ENCODE peak calls at places on chromosomes 2 and 18, in eight cellular contexts. Y, A, G, M, K, R, V and N are unnamed samples.

GRCh38 chr2:165114345-165114943 is 89.4 kb downstream of the SCN3A start:
- DNase-seq in A (no peak), K (no peak), G (no peak), V (no peak), R (no peak), Y (no peak), M (peak; percentile 77), N (no peak)

GRCh38 chr2:118644190-118644589 is 203.3 kb downstream of the EN1 start:
- DNase-seq in M (no peak), R (no peak), A (no peak), G (peak; percentile 14), K (no peak), V (no peak), Y (no peak), N (no peak)

GRCh38 chr2:161427413-161428239 is 11.5 kb downstream of the TBR1 start:
- DNase-seq in A (no peak), M (no peak), K (no peak), G (peak; percentile 64), Y (no peak), R (no peak), V (no peak), N (no peak)

GRCh38 chr18:3350566-3351527 is 88.9 kb downstream of the MYL12B start:
- DNase-seq in R (no peak), K (no peak), G (no peak), Y (no peak), V (no peak), M (peak; percentile 95), A (no peak), N (no peak)

GRCh38 chr2:124822516-124822915 is 797.4 kb downstream of the CNTNAP5 start:
- DNase-seq in Y (no peak), G (no peak), K (no peak), V (no peak), R (no peak), M (no peak), A (no peak), N (no peak)

GRCh38 chr2:72895759-72896281 is 8.6 kb downstream of the SPR start:
- DNase-seq in Y (peak; percentile 50), A (no peak), V (peak; percentile 21), R (no peak), K (no peak), M (peak; percentile 60), G (no peak), N (peak; percentile 65)

GRCh38 chr2:118584877-118585276 is 262.6 kb downstream of the EN1 start:
- DNase-seq in K (no peak), Y (no peak), G (no peak), M (no peak), V (no peak), A (no peak), R (no peak), N (no peak)

GRCh38 chr2:158553257-158553656 is 96.5 kb downstream of the PKP4 start:
- DNase-seq in Y (no peak), V (no peak), G (no peak), K (no peak), M (no peak), A (no peak), R (no peak), N (no peak)

GRCh38 chr18:74241426-74241825 is 50.3 kb downstream of the CYB5A start:
- DNase-seq in A (no peak), K (no peak), V (no peak), Y (no peak), G (no peak), M (no peak), R (no peak), N (no peak)

GRCh38 chr2:128797533-128797932 is 478.9 kb upstream of the HS6ST1 start:
- DNase-seq in K (no peak), M (no peak), R (no peak), Y (no peak), V (no peak), G (no peak), A (no peak), N (no peak)

GRCh38 chr2:241886840-241887447 is 17.4 kb downstream of the RTP5 start:
- DNase-seq in Y (no peak), A (no peak), G (no peak), K (no peak), R (no peak), M (no peak), V (no peak), N (no peak)

GRCh38 chr18:47263828-47264314 is 12.4 kb upstream of the SKOR2 start:
- DNase-seq in A (no peak), R (no peak), V (no peak), G (peak; percentile 56), Y (no peak), M (no peak), K (no peak), N (no peak)

GRCh38 chr2:239313251-239313650 is 87.6 kb downstream of the HDAC4 start:
- DNase-seq in A (no peak), R (peak; percentile 37), V (no peak), Y (peak; percentile 9), M (no peak), G (no peak), K (no peak), N (no peak)

GRCh38 chr18:29779096-29779495 is 1263.4 kb downstream of the DSC3 start:
- DNase-seq in K (no peak), G (no peak), R (no peak), V (no peak), Y (no peak), M (peak; percentile 4), A (no peak), N (no peak)

GRCh38 chr18:9866627-9867453 is 18.9 kb upstream of the TXNDC2 start:
- DNase-seq in V (no peak), R (peak; percentile 42), A (no peak), G (no peak), K (no peak), M (peak; percentile 73), Y (peak; percentile 57), N (no peak)

GRCh38 chr2:151987484-151987883 is 111.4 kb downstream of the CACNB4 start:
- DNase-seq in G (no peak), V (no peak), M (no peak), R (no peak), K (no peak), Y (no peak), A (no peak), N (no peak)

GRCh38 chr2:151981886-151982285 is 117.0 kb downstream of the CACNB4 start:
- DNase-seq in A (no peak), K (no peak), R (no peak), V (no peak), M (no peak), Y (no peak), G (no peak), N (no peak)

GRCh38 chr2:151979694-151980093 is 119.2 kb downstream of the CACNB4 start:
- DNase-seq in Y (no peak), M (peak; percentile 6), R (no peak), G (no peak), K (no peak), A (no peak), V (no peak), N (no peak)

GRCh38 chr2:151989378-151989777 is 109.5 kb downstream of the CACNB4 start:
- DNase-seq in K (no peak), G (no peak), R (no peak), V (no peak), M (no peak), Y (no peak), A (no peak), N (no peak)

GRCh38 chr2:151984424-151984823 is 114.4 kb downstream of the CACNB4 start:
- DNase-seq in R (no peak), A (no peak), G (no peak), M (no peak), V (no peak), Y (no peak), K (no peak), N (no peak)
- H3K4me3 ChIP-seq in R (no peak overlapping the region), A (no peak overlapping the region), G (no peak overlapping the region), M (no peak overlapping the region), V (no peak overlapping the region), Y (no peak overlapping the region), K (no peak overlapping the region), N (no peak overlapping the region)

GRCh38 chr2:230919681-230920080 is 5.4 kb downstream of the GPR55 start:
- DNase-seq in Y (no peak), R (no peak), A (no peak), V (no peak), M (no peak), G (no peak), K (no peak), N (no peak)

GRCh38 chr2:230922951-230923717 is 1.9 kb downstream of the GPR55 start:
- DNase-seq in M (no peak), V (no peak), K (no peak), A (no peak), G (no peak), R (peak; percentile 29), Y (no peak), N (no peak)

GRCh38 chr2:230921806-230922595 is 3.0 kb downstream of the GPR55 start:
- DNase-seq in R (peak; percentile 23), K (no peak), A (no peak), Y (no peak), G (no peak), V (no peak), M (no peak), N (no peak)

GRCh38 chr2:230919240-230919639 is 5.8 kb downstream of the GPR55 start:
- DNase-seq in G (no peak), V (no peak), M (no peak), K (no peak), R (no peak), Y (no peak), A (no peak), N (no peak)

GRCh38 chr2:230920167-230920566 is 4.9 kb downstream of the GPR55 start:
- DNase-seq in G (no peak), K (no peak), R (no peak), Y (no peak), M (no peak), A (no peak), V (no peak), N (no peak)
- H3K4me3 ChIP-seq in G (no peak overlapping the region), K (no peak overlapping the region), R (no peak overlapping the region), Y (no peak overlapping the region), M (no peak overlapping the region), A (no peak overlapping the region), V (no peak overlapping the region), N (no peak overlapping the region)

DNA sequence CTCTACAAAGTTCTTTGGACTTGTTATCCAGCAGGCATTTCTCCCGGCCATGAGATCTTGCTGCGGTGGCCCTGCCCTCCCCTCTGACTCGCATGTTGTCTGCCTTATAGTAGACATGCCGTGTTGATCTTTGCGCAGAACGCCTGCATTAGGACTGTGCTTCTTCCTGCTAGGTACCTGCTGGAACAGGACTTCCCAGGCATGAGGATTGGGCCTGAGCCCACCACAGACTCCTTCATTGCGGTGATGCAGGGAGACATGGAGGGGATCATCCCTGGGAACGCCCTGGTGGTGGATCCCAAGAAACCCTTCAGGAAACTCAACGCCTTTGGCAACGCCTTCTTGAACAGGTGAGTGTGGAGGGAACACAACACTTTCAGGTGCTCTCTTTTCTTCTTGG is 10.1 kb downstream of the EHD3 start:
- DNase-seq in G (no peak), Y (no peak), M (no peak), K (no peak), A (no peak), R (peak; percentile 22), V (no peak), N (no peak)
- H3K4me3 ChIP-seq in G (no peak overlapping the region), Y (no peak overlapping the region), M (no peak overlapping the region), K (no peak overlapping the region), A (no peak overlapping the region), R (no peak overlapping the region), V (no peak overlapping the region), N (no peak overlapping the region)

DNA sequence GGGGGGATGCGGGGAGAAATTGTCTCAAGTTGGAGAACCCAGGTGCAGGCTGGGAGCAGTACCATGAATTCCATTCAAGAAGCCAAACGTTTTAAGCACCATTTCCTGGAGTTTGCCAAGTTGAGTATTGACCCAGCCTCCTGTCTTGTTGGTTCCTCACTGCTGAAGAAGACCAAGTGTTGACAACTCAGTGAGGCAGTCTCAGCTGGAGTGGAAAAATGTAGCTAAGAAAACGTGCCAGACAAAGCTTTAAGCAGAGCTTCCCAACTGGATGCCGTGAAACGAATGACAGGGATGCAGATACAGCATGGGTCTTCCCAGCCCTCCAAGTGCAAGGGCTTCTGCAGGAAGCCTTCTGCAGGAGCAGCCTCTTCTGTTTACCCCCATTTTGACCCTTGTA is 788 bp upstream of the INPP1 start:
- DNase-seq in A (no peak), Y (no peak), G (no peak), M (no peak), V (no peak), K (no peak), R (no peak), N (no peak)
- H3K4me3 ChIP-seq in A (no peak overlapping the region), Y (no peak overlapping the region), G (no peak overlapping the region), M (no peak overlapping the region), V (peak overlapping the region; percentile 88), K (no peak overlapping the region), R (no peak overlapping the region), N (no peak overlapping the region)